ENCODE peak calls at places on chromosome 2, in six cellular contexts. U is astrocyte of the cerebellum; L is CD4-positive, CD25-positive, alpha-beta regulatory T cell; R is neural crest cell; O is putamen; I is Ammon's horn. Z is an unnamed sample.
A peak's percentile ranks its signal among the peaks of the same experiment; 100 is the strongest.

GRCh38 chr2:177072069-177072468 is 140.5 kb upstream of the HNRNPA3 start:
- DNase-seq in U (no peak), L (no peak), R (no peak), O (peak; percentile 3), I (no peak), Z (no peak)

GRCh38 chr2:174561283-174562275 is 36.0 kb downstream of the WIPF1 start:
- DNase-seq in U (peak; percentile 83), L (no peak), R (no peak), O (peak; percentile 94), I (peak; percentile 96), Z (no peak)

GRCh38 chr2:140178224-140178623 is 1398.0 kb upstream of the NXPH2 start:
- DNase-seq in U (peak; percentile 15), L (no peak), R (no peak), O (no peak), I (no peak), Z (no peak)

GRCh38 chr2:169637620-169638019 is 53.5 kb downstream of the PPIG start:
- DNase-seq in U (no peak), L (no peak), R (no peak), O (no peak), I (no peak), Z (no peak)

GRCh38 chr2:63861220-63861822 is 19.6 kb downstream of the UGP2 start:
- DNase-seq in U (peak; percentile 50), L (peak; percentile 76), R (peak; percentile 17), O (peak; percentile 26), I (peak; percentile 67), Z (no peak)

GRCh38 chr2:9178110-9178904 is 28.3 kb upstream of the ASAP2 start:
- DNase-seq in U (no peak), L (no peak), R (no peak), O (no peak), I (no peak), Z (no peak)

GRCh38 chr2:62687644-62688043 is 17.9 kb upstream of the EHBP1 start:
- DNase-seq in U (no peak), L (no peak), R (no peak), O (no peak), I (no peak), Z (no peak)

GRCh38 chr2:231047270-231047921 is 9.3 kb upstream of the PSMD1 start:
- DNase-seq in U (no peak), L (no peak), R (peak; percentile 33), O (peak; percentile 89), I (peak; percentile 94), Z (no peak)

GRCh38 chr2:96353032-96353561 is 17.5 kb downstream of the NCAPH start:
- DNase-seq in U (peak; percentile 18), L (no peak), R (no peak), O (peak; percentile 21), I (peak; percentile 61), Z (no peak)

GRCh38 chr2:234829074-234829455 is 122.8 kb upstream of the SH3BP4 start:
- DNase-seq in U (no peak), L (no peak), R (no peak), O (no peak), I (no peak), Z (no peak)

GRCh38 chr2:130808482-130809268 is 28.0 kb upstream of the ARHGEF4 start:
- DNase-seq in U (peak; percentile 15), L (no peak), R (no peak), O (no peak), I (no peak), Z (no peak)

GRCh38 chr2:162029287-162029901 is 44.6 kb downstream of the DPP4 start:
- DNase-seq in U (no peak), L (no peak), R (no peak), O (no peak), I (peak; percentile 67), Z (no peak)

GRCh38 chr2:134603966-134604365 is 114.8 kb downstream of the TMEM163 start:
- DNase-seq in U (no peak), L (no peak), R (no peak), O (no peak), I (no peak), Z (no peak)

GRCh38 chr2:109422071-109422757 is 191.6 kb downstream of the SEPTIN10 start:
- DNase-seq in U (no peak), L (no peak), R (no peak), O (no peak), I (no peak), Z (no peak)

GRCh38 chr2:9336209-9336533 is 87.2 kb downstream of the ITGB1BP1 start:
- DNase-seq in U (no peak), L (no peak), R (no peak), O (no peak), I (no peak), Z (no peak)

GRCh38 chr2:215590353-215590752 is 154.5 kb upstream of the FN1 start:
- DNase-seq in U (no peak), L (no peak), R (no peak), O (no peak), I (no peak), Z (no peak)

GRCh38 chr2:138122891-138123290 is 158.6 kb downstream of the HNMT start:
- DNase-seq in U (no peak), L (no peak), R (no peak), O (no peak), I (no peak), Z (no peak)

GRCh38 chr2:175853110-175853509 is 149.0 kb downstream of the LNPK start:
- DNase-seq in U (no peak), L (no peak), R (no peak), O (no peak), I (no peak), Z (no peak)

GRCh38 chr2:48508461-48509124 is 21.4 kb upstream of the STON1 start:
- DNase-seq in U (no peak), L (no peak), R (no peak), O (no peak), I (no peak), Z (peak; percentile 56)

GRCh38 chr2:70044290-70045040 is 42.8 kb upstream of the PCBP1 start:
- DNase-seq in U (no peak), L (no peak), R (no peak), O (no peak), I (no peak), Z (no peak)

GRCh38 chr2:109694190-109694589 is 80.0 kb downstream of the SOWAHC start:
- DNase-seq in U (no peak), L (no peak), R (no peak), O (no peak), I (no peak), Z (no peak)

GRCh38 chr2:179250084-179250483 is 14.5 kb downstream of the SESTD1 start:
- DNase-seq in U (no peak), L (no peak), R (no peak), O (no peak), I (no peak), Z (no peak)

GRCh38 chr2:43276962-43277383 is 50.6 kb upstream of the ZFP36L2 start:
- DNase-seq in U (no peak), L (no peak), R (no peak), O (no peak), I (peak; percentile 40), Z (no peak)

GRCh38 chr2:31937741-31938140 is 73.1 kb downstream of the MEMO1 start:
- DNase-seq in U (no peak), L (no peak), R (no peak), O (no peak), I (no peak), Z (no peak)

GRCh38 chr2:55430536-55430935 is 10.9 kb upstream of the CCDC88A start:
- DNase-seq in U (no peak), L (no peak), R (no peak), O (no peak), I (no peak), Z (no peak)

GRCh38 chr2:239815638-239816035 is 209.5 kb downstream of the NDUFA10 start:
- DNase-seq in U (no peak), L (no peak), R (no peak), O (no peak), I (no peak), Z (no peak)

GRCh38 chr2:50196775-50197482 is 835.0 kb downstream of the NRXN1 start:
- DNase-seq in U (no peak), L (no peak), R (no peak), O (no peak), I (no peak), Z (no peak)

GRCh38 chr2:237485304-237485703 is 1.7 kb upstream of the MLPH start:
- DNase-seq in U (no peak), L (no peak), R (no peak), O (no peak), I (no peak), Z (no peak)

GRCh38 chr2:231711677-231712461 is 3.5 kb downstream of the PTMA start:
- DNase-seq in U (no peak), L (peak; percentile 23), R (no peak), O (no peak), I (no peak), Z (no peak)

GRCh38 chr2:195363496-195363895 is 293.5 kb upstream of the SLC39A10 start:
- DNase-seq in U (peak; percentile 71), L (no peak), R (no peak), O (no peak), I (no peak), Z (no peak)

GRCh38 chr2:42842418-42842817 is 50.0 kb upstream of the HAAO start:
- DNase-seq in U (no peak), L (no peak), R (no peak), O (no peak), I (no peak), Z (peak; percentile 17)

GRCh38 chr2:235793163-235793752 is 299.4 kb downstream of the AGAP1 start:
- DNase-seq in U (no peak), L (no peak), R (peak; percentile 18), O (peak; percentile 23), I (peak; percentile 46), Z (no peak)

GRCh38 chr2:232400244-232401015 is 6.2 kb upstream of the ALPG start:
- DNase-seq in U (no peak), L (no peak), R (no peak), O (no peak), I (no peak), Z (no peak)

GRCh38 chr2:104844813-104845551 is 8.9 kb upstream of the POU3F3 start:
- DNase-seq in U (no peak), L (no peak), R (peak; percentile 70), O (peak; percentile 80), I (peak; percentile 75), Z (peak; percentile 88)

GRCh38 chr2:75328156-75328555 is 128.8 kb upstream of the TACR1 start:
- DNase-seq in U (no peak), L (no peak), R (no peak), O (no peak), I (no peak), Z (no peak)

GRCh38 chr2:109547280-109547679 is 66.5 kb downstream of the SEPTIN10 start:
- DNase-seq in U (no peak), L (no peak), R (no peak), O (no peak), I (no peak), Z (no peak)

GRCh38 chr2:79935046-79935729 is 369.4 kb downstream of the LRRTM1 start:
- DNase-seq in U (no peak), L (no peak), R (no peak), O (no peak), I (no peak), Z (no peak)